ENCODE peak calls at places on chromosome X, in nine cellular contexts. One of them, this sample, is unnamed. For H3K4me1, the result is how much of the 10 kb centered on the place peaks cover.

GRCh38 chrX:155028192-155028591 is 1.5 kb downstream of the FUNDC2 start:
- DNase-seq in neural progenitor cell: peak
- DNase-seq in psoas muscle: no peak
- DNase-seq in esophagus squamous epithelium: no peak
- DNase-seq in heart right ventricle: no peak
- DNase-seq in stomach: no peak
- DNase-seq in tibial artery: no peak
- DNase-seq in adrenal gland: no peak
- DNase-seq in endodermal cell: no peak
- DNase-seq in this sample: no peak

GRCh38 chrX:87409113-87409841 is 108.3 kb upstream of the KLHL4 start:
- DNase-seq in heart right ventricle: peak
- DNase-seq in stomach: no peak
- DNase-seq in tibial artery: peak
- DNase-seq in psoas muscle: no peak
- DNase-seq in neural progenitor cell: no peak
- DNase-seq in adrenal gland: peak
- DNase-seq in endodermal cell: no peak
- DNase-seq in esophagus squamous epithelium: no peak
- DNase-seq in this sample: peak

GRCh38 chrX:31590581-31591113 is 518.8 kb upstream of the FTHL17 start:
- DNase-seq in stomach: no peak
- DNase-seq in endodermal cell: no peak
- DNase-seq in adrenal gland: peak
- DNase-seq in neural progenitor cell: no peak
- DNase-seq in heart right ventricle: no peak
- DNase-seq in psoas muscle: no peak
- DNase-seq in tibial artery: no peak
- DNase-seq in esophagus squamous epithelium: no peak
- DNase-seq in this sample: no peak

GRCh38 chrX:63471004-63471403 is 119.9 kb upstream of the SPIN4 start:
- DNase-seq in endodermal cell: no peak
- DNase-seq in psoas muscle: no peak
- DNase-seq in esophagus squamous epithelium: no peak
- DNase-seq in neural progenitor cell: no peak
- DNase-seq in stomach: no peak
- DNase-seq in tibial artery: no peak
- DNase-seq in adrenal gland: no peak
- DNase-seq in heart right ventricle: no peak
- DNase-seq in this sample: no peak

GRCh38 chrX:109484886-109485285 is 3.0 kb upstream of the GUCY2F start:
- DNase-seq in tibial artery: no peak
- DNase-seq in heart right ventricle: no peak
- DNase-seq in adrenal gland: no peak
- DNase-seq in psoas muscle: no peak
- DNase-seq in stomach: no peak
- DNase-seq in neural progenitor cell: no peak
- DNase-seq in endodermal cell: no peak
- DNase-seq in esophagus squamous epithelium: no peak
- DNase-seq in this sample: no peak

GRCh38 chrX:94722578-94722977 is 1048.6 kb downstream of the FAM133A start:
- DNase-seq in endodermal cell: no peak
- DNase-seq in neural progenitor cell: no peak
- DNase-seq in heart right ventricle: no peak
- DNase-seq in psoas muscle: no peak
- DNase-seq in stomach: no peak
- DNase-seq in adrenal gland: no peak
- DNase-seq in esophagus squamous epithelium: no peak
- DNase-seq in tibial artery: no peak
- DNase-seq in this sample: no peak

GRCh38 chrX:69179380-69179911 is 14.2 kb upstream of the PJA1 start:
- DNase-seq in psoas muscle: no peak
- DNase-seq in endodermal cell: peak
- DNase-seq in adrenal gland: no peak
- DNase-seq in tibial artery: no peak
- DNase-seq in neural progenitor cell: peak
- DNase-seq in esophagus squamous epithelium: no peak
- DNase-seq in stomach: no peak
- DNase-seq in heart right ventricle: no peak
- DNase-seq in this sample: no peak

GRCh38 chrX:19593684-19594083 is 78.4 kb upstream of the MAP3K15 start:
- DNase-seq in endodermal cell: no peak
- DNase-seq in psoas muscle: no peak
- DNase-seq in neural progenitor cell: no peak
- DNase-seq in stomach: no peak
- DNase-seq in adrenal gland: peak
- DNase-seq in heart right ventricle: peak
- DNase-seq in esophagus squamous epithelium: no peak
- DNase-seq in tibial artery: no peak
- DNase-seq in this sample: no peak

GRCh38 chrX:44675364-44676024 is 132.8 kb upstream of the FUNDC1 start:
- DNase-seq in neural progenitor cell: no peak
- DNase-seq in endodermal cell: peak
- DNase-seq in tibial artery: no peak
- DNase-seq in esophagus squamous epithelium: no peak
- DNase-seq in stomach: no peak
- DNase-seq in adrenal gland: peak
- DNase-seq in heart right ventricle: peak
- DNase-seq in psoas muscle: peak
- DNase-seq in this sample: peak

GRCh38 chrX:101417981-101418841 is 10.2 kb downstream of the HNRNPH2 start:
- DNase-seq in adrenal gland: peak
- DNase-seq in heart right ventricle: peak
- DNase-seq in neural progenitor cell: peak
- DNase-seq in psoas muscle: peak
- DNase-seq in tibial artery: peak
- DNase-seq in stomach: peak
- DNase-seq in esophagus squamous epithelium: no peak
- DNase-seq in endodermal cell: peak
- DNase-seq in this sample: peak
- H3K27ac ChIP-seq in adrenal gland: peak
- H3K27ac ChIP-seq in heart right ventricle: peak
- H3K27ac ChIP-seq in neural progenitor cell: peak
- H3K27ac ChIP-seq in psoas muscle: peak
- H3K27ac ChIP-seq in tibial artery: peak
- H3K27ac ChIP-seq in stomach: peak
- H3K27ac ChIP-seq in esophagus squamous epithelium: peak
- H3K27ac ChIP-seq in endodermal cell: peak
- H3K27ac ChIP-seq in this sample: peak

DNA sequence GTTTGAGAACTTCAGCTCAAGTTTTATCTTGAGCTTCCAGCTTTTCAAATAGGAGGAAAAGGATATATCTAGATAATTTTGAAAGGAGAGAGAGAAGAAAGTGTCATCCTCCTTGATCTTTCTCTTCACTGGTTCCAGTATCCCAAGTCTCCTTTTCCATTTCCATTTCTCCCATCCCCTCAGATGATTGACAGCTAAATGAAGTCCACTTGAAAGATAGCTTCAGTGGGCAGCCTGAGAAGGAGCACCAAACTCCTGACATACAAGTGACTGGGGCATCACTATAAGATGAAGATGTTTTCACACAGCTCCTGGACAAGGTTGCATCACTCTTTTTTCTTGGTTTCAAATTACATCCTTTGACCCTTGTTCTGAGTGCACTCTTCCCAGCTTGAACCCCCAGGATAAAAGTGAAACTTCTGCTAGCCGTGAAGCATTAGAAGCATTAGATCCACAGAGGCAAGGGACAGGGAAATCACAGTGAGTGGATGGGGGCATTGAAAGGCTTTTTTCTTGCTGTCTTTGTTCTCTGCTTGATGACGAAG is 17.5 kb upstream of the MAGEA10 start:
- DNase-seq in adrenal gland: no peak
- DNase-seq in stomach: no peak
- DNase-seq in psoas muscle: no peak
- DNase-seq in tibial artery: no peak
- DNase-seq in endodermal cell: no peak
- DNase-seq in heart right ventricle: no peak
- DNase-seq in neural progenitor cell: no peak
- DNase-seq in esophagus squamous epithelium: no peak
- DNase-seq in this sample: no peak
- H3K4me1 ChIP-seq in adrenal gland: under half
- H3K4me1 ChIP-seq in stomach: under half
- H3K4me1 ChIP-seq in psoas muscle: under half
- H3K4me1 ChIP-seq in tibial artery: under half
- H3K4me1 ChIP-seq in endodermal cell: under half
- H3K4me1 ChIP-seq in heart right ventricle: under half
- H3K4me1 ChIP-seq in neural progenitor cell: under half
- H3K4me1 ChIP-seq in esophagus squamous epithelium: under half
- H3K4me1 ChIP-seq in this sample: under half

GRCh38 chrX:53683556-53684414 is 2.7 kb downstream of the HUWE1 start:
- DNase-seq in stomach: peak
- DNase-seq in endodermal cell: peak
- DNase-seq in esophagus squamous epithelium: peak
- DNase-seq in neural progenitor cell: peak
- DNase-seq in adrenal gland: peak
- DNase-seq in heart right ventricle: peak
- DNase-seq in psoas muscle: peak
- DNase-seq in tibial artery: peak
- DNase-seq in this sample: peak
- TF ChIP-seq CTCF in stomach: no peak
- TF ChIP-seq CTCF in endodermal cell: no peak
- TF ChIP-seq CTCF in esophagus squamous epithelium: peak
- TF ChIP-seq CTCF in neural progenitor cell: no peak
- TF ChIP-seq CTCF in adrenal gland: no peak
- TF ChIP-seq CTCF in heart right ventricle: no peak
- TF ChIP-seq CTCF in psoas muscle: no peak
- TF ChIP-seq CTCF in tibial artery: no peak
- TF ChIP-seq CTCF in this sample: no peak

DNA sequence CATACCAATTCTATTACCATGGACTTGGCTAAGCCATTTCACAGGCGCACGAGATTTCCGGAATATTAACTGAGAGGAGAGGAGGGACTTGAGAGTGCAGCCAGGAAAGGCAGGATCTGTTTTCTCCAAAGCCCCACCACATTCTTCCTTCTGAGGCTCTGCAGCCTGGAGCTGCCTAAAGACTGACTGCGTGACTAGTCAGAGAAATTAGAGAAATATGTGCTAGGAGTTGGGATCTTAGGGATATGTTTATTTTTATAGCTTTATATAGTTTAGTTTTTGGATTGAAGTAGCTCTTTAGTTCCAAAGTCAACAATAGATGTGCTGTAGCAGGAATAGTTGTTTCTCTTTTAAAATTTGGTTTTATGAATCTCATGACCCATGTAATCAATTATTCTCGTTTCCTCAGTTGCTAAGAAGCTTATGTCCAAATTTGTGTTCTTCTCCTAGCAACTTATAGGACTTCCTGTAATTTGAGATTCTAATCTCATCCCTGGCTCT is 300.1 kb upstream of the DDX53 start:
- DNase-seq in adrenal gland: peak
- DNase-seq in endodermal cell: no peak
- DNase-seq in neural progenitor cell: no peak
- DNase-seq in esophagus squamous epithelium: no peak
- DNase-seq in psoas muscle: no peak
- DNase-seq in heart right ventricle: no peak
- DNase-seq in tibial artery: peak
- DNase-seq in stomach: no peak
- DNase-seq in this sample: no peak
- H3K27ac ChIP-seq in adrenal gland: no peak
- H3K27ac ChIP-seq in endodermal cell: no peak
- H3K27ac ChIP-seq in neural progenitor cell: no peak
- H3K27ac ChIP-seq in esophagus squamous epithelium: peak
- H3K27ac ChIP-seq in psoas muscle: no peak
- H3K27ac ChIP-seq in heart right ventricle: no peak
- H3K27ac ChIP-seq in tibial artery: peak
- H3K27ac ChIP-seq in stomach: no peak
- H3K27ac ChIP-seq in this sample: no peak

DNA sequence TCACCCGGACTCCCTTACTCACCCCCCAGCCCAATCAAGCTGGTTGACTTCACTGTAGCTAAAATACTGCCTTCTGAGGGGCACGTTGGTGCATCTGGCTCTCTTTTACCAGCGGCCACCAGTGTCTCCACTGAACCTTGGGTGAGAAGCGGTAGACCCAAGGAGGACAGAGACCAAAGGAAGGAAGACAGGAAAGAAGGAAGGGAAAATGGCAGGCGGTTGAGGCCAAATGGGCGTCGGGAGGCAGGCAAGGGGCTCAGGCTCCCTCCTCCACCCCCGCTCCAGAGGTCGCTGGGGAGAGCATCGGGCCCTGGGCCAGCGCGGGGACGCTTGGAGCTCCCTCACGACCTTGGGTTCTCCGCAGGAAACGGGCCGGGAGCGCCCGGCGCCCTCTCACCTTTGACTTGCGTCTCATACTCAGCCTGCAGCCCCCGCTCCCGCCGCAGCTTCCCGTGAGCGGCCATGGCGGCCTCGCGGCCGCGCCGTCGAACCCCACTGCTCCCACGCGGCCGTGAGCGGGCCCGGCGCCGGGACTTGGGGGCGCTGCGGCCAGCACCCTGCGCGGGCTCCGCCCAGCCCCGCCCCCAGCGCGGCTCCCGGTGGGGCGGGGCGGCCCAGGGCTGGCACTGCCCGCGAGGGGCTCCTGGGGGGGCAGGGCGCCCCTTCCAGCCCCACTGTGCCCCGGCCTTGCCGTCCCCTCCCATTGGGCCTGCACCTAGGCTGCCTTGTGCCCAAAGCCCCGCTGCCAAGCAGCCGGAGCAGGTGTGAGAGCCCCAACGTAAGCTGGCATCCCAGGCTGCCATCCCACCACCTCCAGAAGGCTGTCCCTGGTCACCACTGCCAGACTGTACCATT is at the start of gene ARHGAP4:
- DNase-seq in tibial artery: no peak
- DNase-seq in psoas muscle: no peak
- DNase-seq in adrenal gland: no peak
- DNase-seq in endodermal cell: no peak
- DNase-seq in esophagus squamous epithelium: no peak
- DNase-seq in heart right ventricle: no peak
- DNase-seq in stomach: no peak
- DNase-seq in neural progenitor cell: peak
- DNase-seq in this sample: no peak
- H3K4me1 ChIP-seq in tibial artery: under half
- H3K4me1 ChIP-seq in psoas muscle: under half
- H3K4me1 ChIP-seq in adrenal gland: under half
- H3K4me1 ChIP-seq in endodermal cell: under half
- H3K4me1 ChIP-seq in esophagus squamous epithelium: under half
- H3K4me1 ChIP-seq in heart right ventricle: half or more
- H3K4me1 ChIP-seq in stomach: half or more
- H3K4me1 ChIP-seq in neural progenitor cell: under half
- H3K4me1 ChIP-seq in this sample: under half

GRCh38 chrX:9526965-9527364 is 62.1 kb downstream of the TBL1X start:
- DNase-seq in psoas muscle: no peak
- DNase-seq in tibial artery: no peak
- DNase-seq in adrenal gland: no peak
- DNase-seq in endodermal cell: peak
- DNase-seq in heart right ventricle: no peak
- DNase-seq in esophagus squamous epithelium: no peak
- DNase-seq in neural progenitor cell: no peak
- DNase-seq in stomach: no peak
- DNase-seq in this sample: no peak
- TF ChIP-seq CTCF in psoas muscle: no peak
- TF ChIP-seq CTCF in tibial artery: no peak
- TF ChIP-seq CTCF in adrenal gland: no peak
- TF ChIP-seq CTCF in endodermal cell: peak
- TF ChIP-seq CTCF in heart right ventricle: no peak
- TF ChIP-seq CTCF in esophagus squamous epithelium: no peak
- TF ChIP-seq CTCF in neural progenitor cell: no peak
- TF ChIP-seq CTCF in stomach: no peak
- TF ChIP-seq CTCF in this sample: no peak

This sample was measured in pancreas.